ENCODE peak calls at places on chromosomes 7 and 10, in ten cellular contexts. Z is HepG2; D is GF-D8; R is non-pigmented ciliary epithelial cell; O is left ventricle myocardium inferior; I is EL; Q is NCI-H774; G is lower leg skin; J is stimulated activated naive B cell treated with anti-CD40 and anti-IgM and Interleukin-4, amounts not matched to agents 10 μg/mL and 1 μg/mL and 100 μg/mL, for 72 hours; N is fibroblast of lung. W is an unnamed sample.

GRCh38 chr10:50585921-50586739 is 37.6 kb downstream of the SGMS1 start:
- DNase-seq in N (peak; percentile 82), J (no peak), Z (no peak), Q (no peak), O (no peak), G (peak; percentile 51), D (no peak), R (no peak), I (peak; percentile 74), W (no peak)

GRCh38 chr10:113646337-113647201 is 17.3 kb downstream of the NRAP start:
- DNase-seq in N (no peak), G (peak; percentile 32), O (no peak), R (no peak), D (no peak), J (no peak), Q (no peak), I (no peak), Z (no peak), W (no peak)

GRCh38 chr7:141999219-141999618 is 3.5 kb downstream of the MGAM start:
- DNase-seq in D (no peak), Q (no peak), N (no peak), R (no peak), I (no peak), G (no peak), J (no peak), Z (no peak), O (no peak), W (no peak)

GRCh38 chr7:38704751-38705150 is 73.6 kb upstream of the AMPH start:
- DNase-seq in O (no peak), D (no peak), Z (no peak), Q (no peak), G (no peak), R (no peak), N (no peak), J (no peak), I (peak; percentile 14), W (no peak)

GRCh38 chr7:80699030-80699638 is 60.7 kb downstream of the CD36 start:
- DNase-seq in R (no peak), Q (peak; percentile 26), I (peak; percentile 62), Z (peak; percentile 25), G (no peak), N (peak; percentile 73), O (no peak), J (no peak), D (no peak), W (no peak)

GRCh38 chr10:67571503-67571902 is 124.5 kb downstream of the CTNNA3 start:
- DNase-seq in N (no peak), G (no peak), J (no peak), D (no peak), O (no peak), I (no peak), Z (no peak), R (no peak), Q (no peak), W (no peak)

GRCh38 chr7:42982604-42983115 is 50.5 kb downstream of the MRPL32 start:
- DNase-seq in O (no peak), R (no peak), Q (no peak), I (no peak), N (no peak), J (no peak), D (no peak), G (no peak), Z (peak; percentile 87), W (no peak)

GRCh38 chr10:94546616-94547175 is 1.1 kb downstream of the HELLS start:
- DNase-seq in G (no peak), J (no peak), O (no peak), Q (no peak), D (no peak), Z (no peak), R (no peak), N (peak; percentile 31), I (peak; percentile 30), W (peak; percentile 5)